ENCODE peak calls at places on chromosome 11, in five cellular contexts. T is central memory CD4-positive, alpha-beta T cell; V is progenitor cell of endocrine pancreas; Y is pancreas; U is cardiac muscle cell. J is an unnamed sample.

GRCh38 chr11:122033193-122033592 is 82.8 kb downstream of the BLID start:
- DNase-seq in Y (no peak), T (no peak), V (no peak), U (no peak), J (no peak)

GRCh38 chr11:17651681-17652080 is 67.7 kb upstream of the MYOD1 start:
- DNase-seq in T (no peak), Y (no peak), U (no peak), V (no peak), J (no peak)

GRCh38 chr11:34124885-34125668 is 19.6 kb downstream of the NAT10 start:
- DNase-seq in U (no peak), Y (no peak), T (no peak), V (no peak), J (no peak)

GRCh38 chr11:121449123-121449522 is 3.0 kb upstream of the SORL1 start:
- DNase-seq in V (no peak), Y (no peak), T (peak), U (no peak), J (no peak)

GRCh38 chr11:34356918-34357645 is 728 bp downstream of the ABTB2 start:
- DNase-seq in T (peak), V (peak), U (peak), Y (peak), J (peak)

GRCh38 chr11:45147871-45148270 is 1.4 kb downstream of the PRDM11 start:
- DNase-seq in V (no peak), U (no peak), Y (no peak), T (no peak), J (peak)

GRCh38 chr11:104870910-104871309 is 27.4 kb downstream of the CASP12 start:
- DNase-seq in Y (no peak), T (no peak), U (no peak), V (no peak), J (no peak)

GRCh38 chr11:11620966-11621880 is 582 bp downstream of the GALNT18 start:
- DNase-seq in V (peak), T (no peak), U (peak), Y (peak), J (peak)

GRCh38 chr11:126194121-126194543 is 17.3 kb downstream of the RPUSD4 start:
- DNase-seq in U (peak), T (peak), V (no peak), Y (peak), J (peak)

GRCh38 chr11:75867778-75868374 is 52.9 kb downstream of the UVRAG start:
- DNase-seq in T (peak), V (no peak), Y (no peak), U (peak), J (peak)

GRCh38 chr11:129505266-129505665 is 129.6 kb downstream of the BARX2 start:
- DNase-seq in T (no peak), V (no peak), Y (no peak), U (no peak), J (no peak)

GRCh38 chr11:65500262-65501004 is 1.6 kb downstream of the MALAT1 start:
- DNase-seq in T (peak), V (no peak), U (no peak), Y (peak), J (no peak)

J was measured in stomach.